ENCODE peak calls at places on chromosomes 11 and 22, in nine cellular contexts. F is AG04450, D is fibroblast of lung, L is B cell, P is cardiac fibroblast, G is astrocyte of the cerebellum, Y is osteocyte, M is AG09319, J is Peyer's patch. C is an unnamed sample.

GRCh38 chr11:45543808-45544422 is 121.5 kb downstream of the CHST1 start:
- DNase-seq in F (no peak), D (peak; percentile 5), L (no peak), P (peak; percentile 29), G (no peak), Y (no peak), M (no peak), J (no peak), C (peak; percentile 26)

GRCh38 chr11:1336836-1337646 is 27.6 kb upstream of the TOLLIP start:
- DNase-seq in F (no peak), D (no peak), L (no peak), P (no peak), G (no peak), Y (no peak), M (no peak), J (peak; percentile 65), C (peak; percentile 37)

GRCh38 chr11:110859240-110859835 is 147.1 kb upstream of the ARHGAP20 start:
- DNase-seq in F (no peak), D (no peak), L (no peak), P (no peak), G (no peak), Y (no peak), M (no peak), J (no peak), C (no peak)

GRCh38 chr22:36486619-36487384 is 5.4 kb upstream of the TXN2 start:
- DNase-seq in F (no peak), D (peak; percentile 61), L (peak; percentile 63), P (peak; percentile 81), G (no peak), Y (no peak), M (no peak), J (no peak), C (peak; percentile 63)

GRCh38 chr11:104979839-104980238 is 11.5 kb upstream of the CASP4 start:
- DNase-seq in F (no peak), D (no peak), L (no peak), P (no peak), G (no peak), Y (no peak), M (no peak), J (no peak), C (no peak)

GRCh38 chr11:11608783-11609232 is 13.0 kb downstream of the GALNT18 start:
- DNase-seq in F (no peak), D (peak; percentile 37), L (no peak), P (peak; percentile 18), G (no peak), Y (no peak), M (no peak), J (no peak), C (no peak)

GRCh38 chr11:129375731-129376657 is at the start of gene BARX2:
- DNase-seq in F (peak; percentile 11), D (peak; percentile 71), L (no peak), P (peak; percentile 70), G (peak; percentile 36), Y (no peak), M (no peak), J (peak; percentile 87), C (peak; percentile 49)

GRCh38 chr11:46050065-46050464 is 71.2 kb downstream of the PHF21A start:
- DNase-seq in F (peak; percentile 57), D (peak; percentile 84), L (no peak), P (peak; percentile 85), G (peak; percentile 90), Y (no peak), M (peak; percentile 38), J (no peak), C (peak; percentile 2)

GRCh38 chr22:48391820-48392219 is 1435.9 kb downstream of the BRD1 start:
- DNase-seq in F (no peak), D (no peak), L (no peak), P (no peak), G (no peak), Y (peak; percentile 44), M (no peak), J (no peak), C (no peak)

GRCh38 chr11:59197990-59198389 is 14.7 kb downstream of the MPEG1 start:
- DNase-seq in F (no peak), D (peak; percentile 71), L (no peak), P (peak; percentile 80), G (no peak), Y (no peak), M (no peak), J (no peak), C (no peak)

GRCh38 chr11:61553373-61554171 is 27.3 kb downstream of the SYT7 start:
- DNase-seq in F (no peak), D (peak; percentile 31), L (no peak), P (no peak), G (no peak), Y (no peak), M (no peak), J (no peak), C (no peak)

GRCh38 chr11:831951-832528 is 712 bp upstream of the CD151 start:
- DNase-seq in F (no peak), D (no peak), L (no peak), P (no peak), G (no peak), Y (no peak), M (no peak), J (no peak), C (no peak)

GRCh38 chr11:86558219-86558618 is 114.2 kb downstream of the ME3 start:
- DNase-seq in F (no peak), D (peak; percentile 24), L (no peak), P (peak; percentile 86), G (no peak), Y (no peak), M (peak; percentile 15), J (no peak), C (no peak)

GRCh38 chr11:118928870-118929495 is 3.3 kb upstream of the BCL9L start:
- DNase-seq in F (no peak), D (peak; percentile 53), L (no peak), P (peak; percentile 56), G (no peak), Y (no peak), M (no peak), J (no peak), C (no peak)

GRCh38 chr11:102802341-102802740 is 4.4 kb upstream of the MMP1 start:
- DNase-seq in F (peak; percentile 80), D (peak; percentile 91), L (no peak), P (peak; percentile 90), G (peak; percentile 67), Y (no peak), M (peak; percentile 82), J (no peak), C (no peak)

GRCh38 chr22:47553436-47553835 is 791.0 kb downstream of the TBC1D22A start:
- DNase-seq in F (no peak), D (no peak), L (no peak), P (no peak), G (no peak), Y (peak; percentile 59), M (no peak), J (no peak), C (no peak)

GRCh38 chr22:46386312-46386711 is 50.8 kb downstream of the TRMU start:
- DNase-seq in F (no peak), D (no peak), L (no peak), P (no peak), G (no peak), Y (no peak), M (no peak), J (no peak), C (no peak)
- TF ChIP-seq CTCF in F (peak; percentile 2), D (no peak), L (no peak), P (no peak), G (no peak), Y (no peak), M (no peak), J (no peak), C (peak; percentile 26)

DNA sequence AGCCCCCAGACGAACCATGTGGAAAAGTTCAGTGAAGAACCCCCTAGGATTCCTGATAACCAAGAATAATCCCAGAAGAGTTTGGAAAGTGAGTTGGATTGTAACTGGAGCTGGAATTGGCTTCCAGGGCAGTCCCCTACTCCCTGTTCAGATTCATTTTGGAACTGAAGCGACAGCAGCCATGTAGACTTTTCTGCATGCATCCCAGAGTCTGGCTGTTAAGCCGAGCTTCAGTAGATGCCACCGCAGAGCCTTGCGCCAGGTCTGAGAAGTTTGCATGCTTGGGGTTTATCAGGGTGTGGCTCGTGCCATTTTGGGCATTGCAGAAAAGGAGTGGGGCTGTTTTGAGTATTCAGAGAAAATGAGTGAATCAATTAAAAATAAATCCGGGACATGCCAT is 71.0 kb downstream of the LDLRAD3 start:
- DNase-seq in F (no peak), D (no peak), L (no peak), P (no peak), G (no peak), Y (no peak), M (no peak), J (no peak), C (no peak)
- TF ChIP-seq CTCF in F (no peak), D (no peak), L (no peak), P (no peak), G (no peak), Y (no peak), M (no peak), J (no peak), C (no peak)

DNA sequence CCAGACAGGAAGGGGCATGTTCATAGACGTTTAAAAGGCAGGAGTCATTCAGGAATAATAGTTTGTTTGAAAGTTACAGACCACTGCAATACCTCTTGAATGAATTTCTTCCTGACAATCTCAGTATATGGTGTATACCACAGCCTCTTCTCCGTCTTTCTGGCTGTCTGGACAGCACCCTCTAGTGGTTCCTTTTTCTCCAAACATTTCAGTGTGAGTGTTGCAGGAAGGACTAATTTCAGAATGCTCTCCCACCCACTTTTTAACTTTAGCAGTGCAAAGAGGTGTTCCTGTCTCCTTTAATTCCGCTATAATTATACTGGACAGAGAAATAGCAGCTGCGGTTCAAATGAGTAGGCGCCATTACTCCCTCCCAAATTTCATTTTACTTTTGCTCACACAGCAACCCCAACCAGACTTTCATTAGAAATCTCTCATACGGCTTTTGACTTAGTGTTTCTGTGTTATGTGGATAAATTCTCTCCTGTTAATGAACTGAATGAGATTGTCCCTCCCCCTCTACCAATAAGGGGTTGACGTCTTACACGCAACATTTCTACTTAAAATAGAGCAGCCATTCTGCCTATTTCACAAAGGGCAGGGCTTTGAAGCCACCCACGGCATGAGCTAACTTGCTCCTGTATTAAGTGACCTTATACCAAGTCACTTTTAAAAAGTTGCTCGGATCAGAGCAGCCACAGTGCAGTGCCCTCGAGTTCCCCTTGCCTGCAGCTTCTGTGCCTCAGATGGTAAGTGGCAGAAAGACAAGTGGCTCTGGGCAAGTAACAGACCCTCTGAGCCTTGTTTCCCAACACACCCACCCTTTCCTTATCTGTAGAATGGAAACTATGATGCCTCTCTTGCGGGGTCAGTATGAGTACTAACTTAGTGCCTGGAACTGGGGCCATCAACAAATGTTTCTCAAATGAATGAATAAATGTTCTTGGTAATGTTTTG is 368.6 kb downstream of the OPCML start:
- DNase-seq in F (peak; percentile 15), D (peak; percentile 45), L (no peak), P (peak; percentile 31), G (peak; percentile 15), Y (no peak), M (no peak), J (no peak), C (no peak)
- TF ChIP-seq CTCF in F (peak; percentile 76), D (peak; percentile 59), L (no peak), P (peak; percentile 29), G (peak; percentile 72), Y (peak; percentile 79), M (peak; percentile 45), J (peak; percentile 67), C (peak; percentile 87)

DNA sequence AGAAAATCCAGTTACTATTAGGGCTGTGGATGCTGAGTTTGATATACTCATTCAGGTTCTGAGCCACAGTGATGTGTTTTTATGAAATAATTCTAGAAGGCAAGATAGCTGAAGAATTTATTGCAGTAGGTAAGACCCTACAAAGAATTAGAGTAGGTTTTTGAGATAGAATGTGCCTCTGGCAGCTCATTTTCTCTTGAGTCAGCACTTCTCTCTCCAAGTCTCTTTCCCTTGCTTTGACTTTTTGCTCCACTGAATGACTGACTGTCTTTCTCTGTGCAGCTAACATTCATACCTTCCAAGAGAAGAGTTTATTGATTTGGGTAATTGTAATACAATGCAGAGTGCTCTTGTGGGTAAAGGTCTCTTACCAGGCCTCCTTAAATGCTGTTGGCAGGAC is 48.0 kb upstream of the C11orf87 start:
- DNase-seq in F (no peak), D (no peak), L (no peak), P (no peak), G (no peak), Y (no peak), M (no peak), J (no peak), C (no peak)
- TF ChIP-seq CTCF in F (no peak), D (no peak), L (no peak), P (no peak), G (no peak), Y (no peak), M (no peak), J (no peak), C (no peak)